ENCODE peak calls at places on chromosomes 1 and 21, in six cellular contexts. One of them, this sample, is unnamed.

GRCh38 chr1:43938892-43939587 is 5.4 kb downstream of the ARTN start:
- DNase-seq in AG08395: no peak
- DNase-seq in retina: no peak
- DNase-seq in stimulated activated CD8-positive, alpha-beta memory T cell treated with anti-CD3 and anti-CD28 coated beads, Interleukin-7, amount 100 ng/mL, for 1 hour: no peak
- DNase-seq in activated CD8-positive, alpha-beta memory T cell treated with anti-CD3 and anti-CD28 coated beads for 1 hour: no peak
- DNase-seq in Peyer's patch: no peak
- DNase-seq in this sample: no peak

GRCh38 chr1:86069757-86070145 is 86.8 kb downstream of the COL24A1 start:
- DNase-seq in AG08395: no peak
- DNase-seq in retina: no peak
- DNase-seq in stimulated activated CD8-positive, alpha-beta memory T cell treated with anti-CD3 and anti-CD28 coated beads, Interleukin-7, amount 100 ng/mL, for 1 hour: no peak
- DNase-seq in activated CD8-positive, alpha-beta memory T cell treated with anti-CD3 and anti-CD28 coated beads for 1 hour: no peak
- DNase-seq in Peyer's patch: no peak
- DNase-seq in this sample: no peak

GRCh38 chr1:196997428-196997827 is 20.1 kb downstream of the CFHR5 start:
- DNase-seq in AG08395: peak
- DNase-seq in retina: no peak
- DNase-seq in stimulated activated CD8-positive, alpha-beta memory T cell treated with anti-CD3 and anti-CD28 coated beads, Interleukin-7, amount 100 ng/mL, for 1 hour: no peak
- DNase-seq in activated CD8-positive, alpha-beta memory T cell treated with anti-CD3 and anti-CD28 coated beads for 1 hour: no peak
- DNase-seq in Peyer's patch: no peak
- DNase-seq in this sample: no peak

GRCh38 chr1:4053160-4053748 is 153.2 kb upstream of the C1orf174 start:
- DNase-seq in AG08395: no peak
- DNase-seq in retina: no peak
- DNase-seq in stimulated activated CD8-positive, alpha-beta memory T cell treated with anti-CD3 and anti-CD28 coated beads, Interleukin-7, amount 100 ng/mL, for 1 hour: no peak
- DNase-seq in activated CD8-positive, alpha-beta memory T cell treated with anti-CD3 and anti-CD28 coated beads for 1 hour: no peak
- DNase-seq in Peyer's patch: no peak
- DNase-seq in this sample: no peak

GRCh38 chr1:68231627-68232303 is 558 bp downstream of the WLS start:
- DNase-seq in AG08395: peak
- DNase-seq in retina: peak
- DNase-seq in stimulated activated CD8-positive, alpha-beta memory T cell treated with anti-CD3 and anti-CD28 coated beads, Interleukin-7, amount 100 ng/mL, for 1 hour: no peak
- DNase-seq in activated CD8-positive, alpha-beta memory T cell treated with anti-CD3 and anti-CD28 coated beads for 1 hour: no peak
- DNase-seq in Peyer's patch: peak
- DNase-seq in this sample: peak

GRCh38 chr1:226475112-226475511 is 67.2 kb upstream of the PARP1 start:
- DNase-seq in AG08395: no peak
- DNase-seq in retina: no peak
- DNase-seq in stimulated activated CD8-positive, alpha-beta memory T cell treated with anti-CD3 and anti-CD28 coated beads, Interleukin-7, amount 100 ng/mL, for 1 hour: no peak
- DNase-seq in activated CD8-positive, alpha-beta memory T cell treated with anti-CD3 and anti-CD28 coated beads for 1 hour: no peak
- DNase-seq in Peyer's patch: no peak
- DNase-seq in this sample: no peak

GRCh38 chr1:171424494-171424893 is 60.8 kb upstream of the PRRC2C start:
- DNase-seq in AG08395: no peak
- DNase-seq in retina: no peak
- DNase-seq in stimulated activated CD8-positive, alpha-beta memory T cell treated with anti-CD3 and anti-CD28 coated beads, Interleukin-7, amount 100 ng/mL, for 1 hour: no peak
- DNase-seq in activated CD8-positive, alpha-beta memory T cell treated with anti-CD3 and anti-CD28 coated beads for 1 hour: no peak
- DNase-seq in Peyer's patch: no peak
- DNase-seq in this sample: no peak

GRCh38 chr1:109785446-109786106 is 21.9 kb upstream of the EPS8L3 start:
- DNase-seq in AG08395: no peak
- DNase-seq in retina: no peak
- DNase-seq in stimulated activated CD8-positive, alpha-beta memory T cell treated with anti-CD3 and anti-CD28 coated beads, Interleukin-7, amount 100 ng/mL, for 1 hour: no peak
- DNase-seq in activated CD8-positive, alpha-beta memory T cell treated with anti-CD3 and anti-CD28 coated beads for 1 hour: no peak
- DNase-seq in Peyer's patch: peak
- DNase-seq in this sample: no peak

GRCh38 chr1:185759061-185759460 is 24.9 kb downstream of the HMCN1 start:
- DNase-seq in AG08395: no peak
- DNase-seq in retina: no peak
- DNase-seq in stimulated activated CD8-positive, alpha-beta memory T cell treated with anti-CD3 and anti-CD28 coated beads, Interleukin-7, amount 100 ng/mL, for 1 hour: no peak
- DNase-seq in activated CD8-positive, alpha-beta memory T cell treated with anti-CD3 and anti-CD28 coated beads for 1 hour: no peak
- DNase-seq in Peyer's patch: no peak
- DNase-seq in this sample: no peak

GRCh38 chr21:42219606-42220137 is 732 bp downstream of the ABCG1 start:
- DNase-seq in AG08395: no peak
- DNase-seq in retina: peak
- DNase-seq in stimulated activated CD8-positive, alpha-beta memory T cell treated with anti-CD3 and anti-CD28 coated beads, Interleukin-7, amount 100 ng/mL, for 1 hour: no peak
- DNase-seq in activated CD8-positive, alpha-beta memory T cell treated with anti-CD3 and anti-CD28 coated beads for 1 hour: no peak
- DNase-seq in Peyer's patch: peak
- DNase-seq in this sample: no peak

GRCh38 chr1:209854196-209854595 is 26.4 kb downstream of the UTP25 start:
- DNase-seq in AG08395: no peak
- DNase-seq in retina: no peak
- DNase-seq in stimulated activated CD8-positive, alpha-beta memory T cell treated with anti-CD3 and anti-CD28 coated beads, Interleukin-7, amount 100 ng/mL, for 1 hour: no peak
- DNase-seq in activated CD8-positive, alpha-beta memory T cell treated with anti-CD3 and anti-CD28 coated beads for 1 hour: no peak
- DNase-seq in Peyer's patch: no peak
- DNase-seq in this sample: no peak

GRCh38 chr1:51303315-51303714 is 27.0 kb downstream of the TTC39A start:
- DNase-seq in AG08395: no peak
- DNase-seq in retina: no peak
- DNase-seq in stimulated activated CD8-positive, alpha-beta memory T cell treated with anti-CD3 and anti-CD28 coated beads, Interleukin-7, amount 100 ng/mL, for 1 hour: no peak
- DNase-seq in activated CD8-positive, alpha-beta memory T cell treated with anti-CD3 and anti-CD28 coated beads for 1 hour: no peak
- DNase-seq in Peyer's patch: no peak
- DNase-seq in this sample: no peak

GRCh38 chr21:44443291-44443890 is 11.9 kb upstream of the LRRC3 start:
- DNase-seq in AG08395: no peak
- DNase-seq in retina: no peak
- DNase-seq in stimulated activated CD8-positive, alpha-beta memory T cell treated with anti-CD3 and anti-CD28 coated beads, Interleukin-7, amount 100 ng/mL, for 1 hour: no peak
- DNase-seq in activated CD8-positive, alpha-beta memory T cell treated with anti-CD3 and anti-CD28 coated beads for 1 hour: no peak
- DNase-seq in Peyer's patch: no peak
- DNase-seq in this sample: no peak

GRCh38 chr1:67942269-67942668 is 108.2 kb downstream of the DIRAS3 start:
- DNase-seq in AG08395: no peak
- DNase-seq in retina: no peak
- DNase-seq in stimulated activated CD8-positive, alpha-beta memory T cell treated with anti-CD3 and anti-CD28 coated beads, Interleukin-7, amount 100 ng/mL, for 1 hour: no peak
- DNase-seq in activated CD8-positive, alpha-beta memory T cell treated with anti-CD3 and anti-CD28 coated beads for 1 hour: no peak
- DNase-seq in Peyer's patch: no peak
- DNase-seq in this sample: no peak

GRCh38 chr1:6134206-6134605 is 45.9 kb downstream of the CHD5 start:
- DNase-seq in AG08395: no peak
- DNase-seq in retina: no peak
- DNase-seq in stimulated activated CD8-positive, alpha-beta memory T cell treated with anti-CD3 and anti-CD28 coated beads, Interleukin-7, amount 100 ng/mL, for 1 hour: no peak
- DNase-seq in activated CD8-positive, alpha-beta memory T cell treated with anti-CD3 and anti-CD28 coated beads for 1 hour: no peak
- DNase-seq in Peyer's patch: peak
- DNase-seq in this sample: no peak

GRCh38 chr1:102083186-102083585 is 86.5 kb upstream of the OLFM3 start:
- DNase-seq in AG08395: no peak
- DNase-seq in retina: no peak
- DNase-seq in stimulated activated CD8-positive, alpha-beta memory T cell treated with anti-CD3 and anti-CD28 coated beads, Interleukin-7, amount 100 ng/mL, for 1 hour: no peak
- DNase-seq in activated CD8-positive, alpha-beta memory T cell treated with anti-CD3 and anti-CD28 coated beads for 1 hour: no peak
- DNase-seq in Peyer's patch: no peak
- DNase-seq in this sample: no peak

GRCh38 chr21:27572681-27573080 is 605.8 kb upstream of the ADAMTS5 start:
- DNase-seq in AG08395: peak
- DNase-seq in retina: no peak
- DNase-seq in stimulated activated CD8-positive, alpha-beta memory T cell treated with anti-CD3 and anti-CD28 coated beads, Interleukin-7, amount 100 ng/mL, for 1 hour: no peak
- DNase-seq in activated CD8-positive, alpha-beta memory T cell treated with anti-CD3 and anti-CD28 coated beads for 1 hour: no peak
- DNase-seq in Peyer's patch: no peak
- DNase-seq in this sample: no peak

GRCh38 chr1:206738370-206739366 is 31.9 kb upstream of the IL19 start:
- DNase-seq in AG08395: peak
- DNase-seq in retina: no peak
- DNase-seq in stimulated activated CD8-positive, alpha-beta memory T cell treated with anti-CD3 and anti-CD28 coated beads, Interleukin-7, amount 100 ng/mL, for 1 hour: no peak
- DNase-seq in activated CD8-positive, alpha-beta memory T cell treated with anti-CD3 and anti-CD28 coated beads for 1 hour: no peak
- DNase-seq in Peyer's patch: no peak
- DNase-seq in this sample: no peak

GRCh38 chr1:151311589-151312331 is 15.5 kb downstream of the PI4KB start:
- DNase-seq in AG08395: peak
- DNase-seq in retina: no peak
- DNase-seq in stimulated activated CD8-positive, alpha-beta memory T cell treated with anti-CD3 and anti-CD28 coated beads, Interleukin-7, amount 100 ng/mL, for 1 hour: peak
- DNase-seq in activated CD8-positive, alpha-beta memory T cell treated with anti-CD3 and anti-CD28 coated beads for 1 hour: peak
- DNase-seq in Peyer's patch: peak
- DNase-seq in this sample: peak

GRCh38 chr1:243638186-243638585 is 211.9 kb downstream of the AKT3 start:
- DNase-seq in AG08395: no peak
- DNase-seq in retina: no peak
- DNase-seq in stimulated activated CD8-positive, alpha-beta memory T cell treated with anti-CD3 and anti-CD28 coated beads, Interleukin-7, amount 100 ng/mL, for 1 hour: no peak
- DNase-seq in activated CD8-positive, alpha-beta memory T cell treated with anti-CD3 and anti-CD28 coated beads for 1 hour: no peak
- DNase-seq in Peyer's patch: no peak
- DNase-seq in this sample: no peak

GRCh38 chr1:5333326-5333725 is 658.9 kb downstream of the NPHP4 start:
- DNase-seq in AG08395: no peak
- DNase-seq in retina: no peak
- DNase-seq in stimulated activated CD8-positive, alpha-beta memory T cell treated with anti-CD3 and anti-CD28 coated beads, Interleukin-7, amount 100 ng/mL, for 1 hour: no peak
- DNase-seq in activated CD8-positive, alpha-beta memory T cell treated with anti-CD3 and anti-CD28 coated beads for 1 hour: no peak
- DNase-seq in Peyer's patch: no peak
- DNase-seq in this sample: no peak

GRCh38 chr1:112074711-112075110 is 85.2 kb upstream of the KCND3 start:
- DNase-seq in AG08395: no peak
- DNase-seq in retina: no peak
- DNase-seq in stimulated activated CD8-positive, alpha-beta memory T cell treated with anti-CD3 and anti-CD28 coated beads, Interleukin-7, amount 100 ng/mL, for 1 hour: no peak
- DNase-seq in activated CD8-positive, alpha-beta memory T cell treated with anti-CD3 and anti-CD28 coated beads for 1 hour: no peak
- DNase-seq in Peyer's patch: no peak
- DNase-seq in this sample: no peak

GRCh38 chr1:29236993-29237905 is 927 bp downstream of the PTPRU start:
- DNase-seq in AG08395: peak
- DNase-seq in retina: peak
- DNase-seq in stimulated activated CD8-positive, alpha-beta memory T cell treated with anti-CD3 and anti-CD28 coated beads, Interleukin-7, amount 100 ng/mL, for 1 hour: no peak
- DNase-seq in activated CD8-positive, alpha-beta memory T cell treated with anti-CD3 and anti-CD28 coated beads for 1 hour: no peak
- DNase-seq in Peyer's patch: no peak
- DNase-seq in this sample: peak

GRCh38 chr1:228280961-228281591 is 73.2 kb downstream of the OBSCN start:
- DNase-seq in AG08395: no peak
- DNase-seq in retina: no peak
- DNase-seq in stimulated activated CD8-positive, alpha-beta memory T cell treated with anti-CD3 and anti-CD28 coated beads, Interleukin-7, amount 100 ng/mL, for 1 hour: no peak
- DNase-seq in activated CD8-positive, alpha-beta memory T cell treated with anti-CD3 and anti-CD28 coated beads for 1 hour: no peak
- DNase-seq in Peyer's patch: peak
- DNase-seq in this sample: peak

GRCh38 chr1:46772571-46772970 is 26.3 kb upstream of the CYP4B1 start:
- DNase-seq in AG08395: no peak
- DNase-seq in retina: no peak
- DNase-seq in stimulated activated CD8-positive, alpha-beta memory T cell treated with anti-CD3 and anti-CD28 coated beads, Interleukin-7, amount 100 ng/mL, for 1 hour: no peak
- DNase-seq in activated CD8-positive, alpha-beta memory T cell treated with anti-CD3 and anti-CD28 coated beads for 1 hour: no peak
- DNase-seq in Peyer's patch: no peak
- DNase-seq in this sample: no peak

GRCh38 chr1:1118893-1119220 is 3.0 kb upstream of the C1orf159 start:
- DNase-seq in AG08395: no peak
- DNase-seq in retina: no peak
- DNase-seq in stimulated activated CD8-positive, alpha-beta memory T cell treated with anti-CD3 and anti-CD28 coated beads, Interleukin-7, amount 100 ng/mL, for 1 hour: no peak
- DNase-seq in activated CD8-positive, alpha-beta memory T cell treated with anti-CD3 and anti-CD28 coated beads for 1 hour: no peak
- DNase-seq in Peyer's patch: peak
- DNase-seq in this sample: no peak

GRCh38 chr1:91591175-91591968 is 90.7 kb downstream of the CDC7 start:
- DNase-seq in AG08395: no peak
- DNase-seq in retina: no peak
- DNase-seq in stimulated activated CD8-positive, alpha-beta memory T cell treated with anti-CD3 and anti-CD28 coated beads, Interleukin-7, amount 100 ng/mL, for 1 hour: no peak
- DNase-seq in activated CD8-positive, alpha-beta memory T cell treated with anti-CD3 and anti-CD28 coated beads for 1 hour: no peak
- DNase-seq in Peyer's patch: no peak
- DNase-seq in this sample: no peak

GRCh38 chr1:99672500-99673213 is 26.7 kb downstream of the PALMD start:
- DNase-seq in AG08395: no peak
- DNase-seq in retina: no peak
- DNase-seq in stimulated activated CD8-positive, alpha-beta memory T cell treated with anti-CD3 and anti-CD28 coated beads, Interleukin-7, amount 100 ng/mL, for 1 hour: no peak
- DNase-seq in activated CD8-positive, alpha-beta memory T cell treated with anti-CD3 and anti-CD28 coated beads for 1 hour: no peak
- DNase-seq in Peyer's patch: no peak
- DNase-seq in this sample: no peak

GRCh38 chr1:177945943-177946650 is 23.8 kb downstream of the SEC16B start:
- DNase-seq in AG08395: peak
- DNase-seq in retina: peak
- DNase-seq in stimulated activated CD8-positive, alpha-beta memory T cell treated with anti-CD3 and anti-CD28 coated beads, Interleukin-7, amount 100 ng/mL, for 1 hour: no peak
- DNase-seq in activated CD8-positive, alpha-beta memory T cell treated with anti-CD3 and anti-CD28 coated beads for 1 hour: no peak
- DNase-seq in Peyer's patch: peak
- DNase-seq in this sample: peak

GRCh38 chr21:26127918-26128317 is 42.7 kb downstream of the APP start:
- DNase-seq in AG08395: peak
- DNase-seq in retina: no peak
- DNase-seq in stimulated activated CD8-positive, alpha-beta memory T cell treated with anti-CD3 and anti-CD28 coated beads, Interleukin-7, amount 100 ng/mL, for 1 hour: no peak
- DNase-seq in activated CD8-positive, alpha-beta memory T cell treated with anti-CD3 and anti-CD28 coated beads for 1 hour: no peak
- DNase-seq in Peyer's patch: no peak
- DNase-seq in this sample: no peak

GRCh38 chr1:117512728-117513321 is 93.0 kb upstream of the TENT5C start:
- DNase-seq in AG08395: peak
- DNase-seq in retina: peak
- DNase-seq in stimulated activated CD8-positive, alpha-beta memory T cell treated with anti-CD3 and anti-CD28 coated beads, Interleukin-7, amount 100 ng/mL, for 1 hour: no peak
- DNase-seq in activated CD8-positive, alpha-beta memory T cell treated with anti-CD3 and anti-CD28 coated beads for 1 hour: no peak
- DNase-seq in Peyer's patch: no peak
- DNase-seq in this sample: no peak

GRCh38 chr1:160837558-160838205 is 25.0 kb downstream of the CD244 start:
- DNase-seq in AG08395: peak
- DNase-seq in retina: peak
- DNase-seq in stimulated activated CD8-positive, alpha-beta memory T cell treated with anti-CD3 and anti-CD28 coated beads, Interleukin-7, amount 100 ng/mL, for 1 hour: peak
- DNase-seq in activated CD8-positive, alpha-beta memory T cell treated with anti-CD3 and anti-CD28 coated beads for 1 hour: peak
- DNase-seq in Peyer's patch: peak
- DNase-seq in this sample: no peak

GRCh38 chr1:6471086-6471841 is 5.3 kb upstream of the TNFRSF25 start:
- DNase-seq in AG08395: no peak
- DNase-seq in retina: no peak
- DNase-seq in stimulated activated CD8-positive, alpha-beta memory T cell treated with anti-CD3 and anti-CD28 coated beads, Interleukin-7, amount 100 ng/mL, for 1 hour: no peak
- DNase-seq in activated CD8-positive, alpha-beta memory T cell treated with anti-CD3 and anti-CD28 coated beads for 1 hour: no peak
- DNase-seq in Peyer's patch: peak
- DNase-seq in this sample: peak

GRCh38 chr1:151756291-151756690 is 7.0 kb downstream of the MRPL9 start:
- DNase-seq in AG08395: peak
- DNase-seq in retina: no peak
- DNase-seq in stimulated activated CD8-positive, alpha-beta memory T cell treated with anti-CD3 and anti-CD28 coated beads, Interleukin-7, amount 100 ng/mL, for 1 hour: no peak
- DNase-seq in activated CD8-positive, alpha-beta memory T cell treated with anti-CD3 and anti-CD28 coated beads for 1 hour: no peak
- DNase-seq in Peyer's patch: no peak
- DNase-seq in this sample: no peak

GRCh38 chr1:94319319-94320180 is 82.2 kb upstream of the ARHGAP29 start:
- DNase-seq in AG08395: no peak
- DNase-seq in retina: no peak
- DNase-seq in stimulated activated CD8-positive, alpha-beta memory T cell treated with anti-CD3 and anti-CD28 coated beads, Interleukin-7, amount 100 ng/mL, for 1 hour: no peak
- DNase-seq in activated CD8-positive, alpha-beta memory T cell treated with anti-CD3 and anti-CD28 coated beads for 1 hour: no peak
- DNase-seq in Peyer's patch: no peak
- DNase-seq in this sample: no peak

GRCh38 chr1:55143686-55144085 is 71.5 kb downstream of the USP24 start:
- DNase-seq in AG08395: no peak
- DNase-seq in retina: no peak
- DNase-seq in stimulated activated CD8-positive, alpha-beta memory T cell treated with anti-CD3 and anti-CD28 coated beads, Interleukin-7, amount 100 ng/mL, for 1 hour: no peak
- DNase-seq in activated CD8-positive, alpha-beta memory T cell treated with anti-CD3 and anti-CD28 coated beads for 1 hour: no peak
- DNase-seq in Peyer's patch: no peak
- DNase-seq in this sample: peak

GRCh38 chr1:199353906-199354305 is 673.6 kb upstream of the NR5A2 start:
- DNase-seq in AG08395: no peak
- DNase-seq in retina: no peak
- DNase-seq in stimulated activated CD8-positive, alpha-beta memory T cell treated with anti-CD3 and anti-CD28 coated beads, Interleukin-7, amount 100 ng/mL, for 1 hour: no peak
- DNase-seq in activated CD8-positive, alpha-beta memory T cell treated with anti-CD3 and anti-CD28 coated beads for 1 hour: no peak
- DNase-seq in Peyer's patch: no peak
- DNase-seq in this sample: no peak

GRCh38 chr1:159829822-159830455 is 3.3 kb downstream of the SLAMF8 start:
- DNase-seq in AG08395: peak
- DNase-seq in retina: no peak
- DNase-seq in stimulated activated CD8-positive, alpha-beta memory T cell treated with anti-CD3 and anti-CD28 coated beads, Interleukin-7, amount 100 ng/mL, for 1 hour: no peak
- DNase-seq in activated CD8-positive, alpha-beta memory T cell treated with anti-CD3 and anti-CD28 coated beads for 1 hour: no peak
- DNase-seq in Peyer's patch: no peak
- DNase-seq in this sample: no peak

GRCh38 chr21:45869121-45870007 is 112.2 kb upstream of the COL6A1 start:
- DNase-seq in AG08395: peak
- DNase-seq in retina: no peak
- DNase-seq in stimulated activated CD8-positive, alpha-beta memory T cell treated with anti-CD3 and anti-CD28 coated beads, Interleukin-7, amount 100 ng/mL, for 1 hour: no peak
- DNase-seq in activated CD8-positive, alpha-beta memory T cell treated with anti-CD3 and anti-CD28 coated beads for 1 hour: no peak
- DNase-seq in Peyer's patch: no peak
- DNase-seq in this sample: peak